ENCODE peak calls at places on chromosomes 6 and 20, in ten cellular contexts. E is breast epithelium, L is astrocyte of the spinal cord, S is WTC11, A is Calu3, D is AG04450, B is H9, N is choroid plexus epithelial cell, M is cardiac fibroblast, U is spleen. K is an unnamed sample.

GRCh38 chr20:50526403-50526989 is 16.3 kb downstream of the PTPN1 start:
- DNase-seq in E (no peak), L (no peak), S (no peak), A (no peak), D (no peak), B (no peak), N (no peak), M (peak), U (no peak), K (no peak)

GRCh38 chr6:71584712-71585436 is 296.3 kb downstream of the OGFRL1 start:
- DNase-seq in E (no peak), L (no peak), S (no peak), A (no peak), D (no peak), B (no peak), N (no peak), M (no peak), U (peak), K (no peak)

GRCh38 chr6:168102093-168102985 is 23.3 kb upstream of the FRMD1 start:
- DNase-seq in E (no peak), L (no peak), S (no peak), A (no peak), D (no peak), B (no peak), N (no peak), M (no peak), U (no peak), K (no peak)

GRCh38 chr6:89148016-89148750 is 2.3 kb downstream of the PM20D2 start:
- DNase-seq in E (no peak), L (no peak), S (no peak), A (peak), D (no peak), B (no peak), N (no peak), M (no peak), U (no peak), K (no peak)

GRCh38 chr6:15247750-15248450 is 2.0 kb downstream of the JARID2 start:
- DNase-seq in E (peak), L (peak), S (peak), A (peak), D (no peak), B (peak), N (peak), M (peak), U (peak), K (peak)

GRCh38 chr20:61253640-61254511 is 1.8 kb downstream of the CDH4 start:
- DNase-seq in E (no peak), L (peak), S (peak), A (no peak), D (no peak), B (peak), N (peak), M (no peak), U (no peak), K (peak)

GRCh38 chr6:136685540-136686108 is 106.7 kb downstream of the MAP3K5 start:
- DNase-seq in E (no peak), L (peak), S (no peak), A (no peak), D (no peak), B (no peak), N (no peak), M (no peak), U (no peak), K (no peak)

GRCh38 chr6:106134906-106135634 is 48.9 kb downstream of the PRDM1 start:
- DNase-seq in E (no peak), L (peak), S (no peak), A (peak), D (no peak), B (no peak), N (no peak), M (peak), U (no peak), K (no peak)

GRCh38 chr6:52399511-52400315 is 20.4 kb upstream of the EFHC1 start:
- DNase-seq in E (no peak), L (peak), S (peak), A (peak), D (no peak), B (peak), N (peak), M (peak), U (no peak), K (peak)

GRCh38 chr6:125804264-125804663 is 13.5 kb downstream of the NCOA7 start:
- DNase-seq in E (no peak), L (no peak), S (no peak), A (no peak), D (no peak), B (no peak), N (no peak), M (no peak), U (no peak), K (no peak)

GRCh38 chr6:108627692-108628565 is 67.2 kb downstream of the FOXO3 start:
- DNase-seq in E (no peak), L (peak), S (no peak), A (no peak), D (peak), B (no peak), N (peak), M (peak), U (no peak), K (no peak)

GRCh38 chr6:85008311-85009015 is 244.1 kb upstream of the TBX18 start:
- DNase-seq in E (no peak), L (peak), S (no peak), A (no peak), D (no peak), B (no peak), N (peak), M (peak), U (no peak), K (no peak)

GRCh38 chr6:6515691-6516607 is 72.6 kb upstream of the LY86 start:
- DNase-seq in E (no peak), L (no peak), S (no peak), A (no peak), D (no peak), B (no peak), N (no peak), M (no peak), U (no peak), K (no peak)

GRCh38 chr20:37389844-37390275 is 43.9 kb downstream of the SRC start:
- DNase-seq in E (no peak), L (no peak), S (no peak), A (no peak), D (no peak), B (peak), N (no peak), M (no peak), U (peak), K (peak)

GRCh38 chr20:64080013-64080812 is at the start of gene OPRL1:
- DNase-seq in E (no peak), L (peak), S (no peak), A (no peak), D (no peak), B (no peak), N (no peak), M (no peak), U (peak), K (no peak)

GRCh38 chr20:2249935-2250334 is 45.9 kb upstream of the TGM3 start:
- DNase-seq in E (no peak), L (no peak), S (no peak), A (no peak), D (no peak), B (no peak), N (no peak), M (no peak), U (no peak), K (no peak)

GRCh38 chr6:142796571-142796970 is 148.4 kb downstream of the HIVEP2 start:
- DNase-seq in E (no peak), L (peak), S (no peak), A (no peak), D (no peak), B (no peak), N (peak), M (peak), U (no peak), K (no peak)

GRCh38 chr20:17951323-17951722 is 17.3 kb downstream of the SNX5 start:
- DNase-seq in E (no peak), L (no peak), S (no peak), A (no peak), D (no peak), B (no peak), N (no peak), M (no peak), U (no peak), K (no peak)

GRCh38 chr20:8534368-8534767 is 402.3 kb downstream of the PLCB1 start:
- DNase-seq in E (no peak), L (no peak), S (peak), A (no peak), D (no peak), B (peak), N (no peak), M (no peak), U (no peak), K (no peak)

GRCh38 chr6:21426841-21427490 is 166.6 kb upstream of the SOX4 start:
- DNase-seq in E (no peak), L (no peak), S (no peak), A (no peak), D (no peak), B (no peak), N (peak), M (peak), U (no peak), K (no peak)

GRCh38 chr6:72559067-72559466 is 62.8 kb upstream of the KCNQ5 start:
- DNase-seq in E (no peak), L (no peak), S (no peak), A (no peak), D (no peak), B (no peak), N (no peak), M (no peak), U (no peak), K (no peak)

GRCh38 chr6:122712864-122713612 is 66.5 kb upstream of the FABP7 start:
- DNase-seq in E (no peak), L (peak), S (no peak), A (no peak), D (no peak), B (no peak), N (no peak), M (no peak), U (no peak), K (no peak)

GRCh38 chr6:108453601-108454157 is 107.0 kb upstream of the FOXO3 start:
- DNase-seq in E (no peak), L (peak), S (no peak), A (no peak), D (peak), B (no peak), N (peak), M (peak), U (no peak), K (no peak)

GRCh38 chr6:125066964-125067363 is 86.6 kb upstream of the TPD52L1 start:
- DNase-seq in E (no peak), L (peak), S (no peak), A (peak), D (no peak), B (no peak), N (peak), M (peak), U (no peak), K (no peak)

GRCh38 chr20:63980317-63980805 is 571 bp upstream of the PRPF6 start:
- DNase-seq in E (no peak), L (no peak), S (no peak), A (no peak), D (no peak), B (no peak), N (no peak), M (no peak), U (no peak), K (no peak)

GRCh38 chr6:101150226-101150625 is 243.3 kb upstream of the GRIK2 start:
- DNase-seq in E (no peak), L (no peak), S (no peak), A (no peak), D (no peak), B (no peak), N (no peak), M (no peak), U (no peak), K (no peak)

GRCh38 chr6:150325093-150325772 is 43.6 kb upstream of the IYD start:
- DNase-seq in E (no peak), L (no peak), S (no peak), A (no peak), D (no peak), B (no peak), N (no peak), M (peak), U (no peak), K (no peak)

GRCh38 chr6:44000164-44000842 is 126.9 kb downstream of the MRPL14 start:
- DNase-seq in E (no peak), L (peak), S (peak), A (peak), D (no peak), B (peak), N (no peak), M (no peak), U (peak), K (no peak)

GRCh38 chr6:37679539-37680476 is 17.9 kb downstream of the MDGA1 start:
- DNase-seq in E (no peak), L (no peak), S (no peak), A (no peak), D (no peak), B (no peak), N (no peak), M (no peak), U (no peak), K (no peak)

GRCh38 chr6:124854338-124854922 is 107.8 kb upstream of the RNF217 start:
- DNase-seq in E (no peak), L (peak), S (no peak), A (no peak), D (no peak), B (no peak), N (peak), M (peak), U (no peak), K (no peak)

GRCh38 chr6:97978855-97979271 is 695.8 kb upstream of the MMS22L start:
- DNase-seq in E (no peak), L (no peak), S (peak), A (no peak), D (no peak), B (peak), N (no peak), M (no peak), U (peak), K (peak)
- TF ChIP-seq CTCF in E (no peak), L (no peak), S (peak), A (no peak), D (no peak), B (peak), N (no peak), M (no peak), U (no peak), K (no peak)

GRCh38 chr6:75557068-75557467 is 44.6 kb upstream of the SENP6 start:
- DNase-seq in E (no peak), L (no peak), S (no peak), A (no peak), D (no peak), B (no peak), N (no peak), M (no peak), U (no peak), K (no peak)

GRCh38 chr6:75568965-75569364 is 32.7 kb upstream of the SENP6 start:
- DNase-seq in E (no peak), L (no peak), S (no peak), A (no peak), D (no peak), B (no peak), N (no peak), M (no peak), U (no peak), K (no peak)

GRCh38 chr6:75568100-75568499 is 33.6 kb upstream of the SENP6 start:
- DNase-seq in E (no peak), L (no peak), S (no peak), A (no peak), D (no peak), B (no peak), N (no peak), M (no peak), U (no peak), K (no peak)

GRCh38 chr6:75566137-75566767 is 35.4 kb upstream of the SENP6 start:
- DNase-seq in E (no peak), L (no peak), S (no peak), A (no peak), D (no peak), B (no peak), N (no peak), M (no peak), U (no peak), K (no peak)

DNA sequence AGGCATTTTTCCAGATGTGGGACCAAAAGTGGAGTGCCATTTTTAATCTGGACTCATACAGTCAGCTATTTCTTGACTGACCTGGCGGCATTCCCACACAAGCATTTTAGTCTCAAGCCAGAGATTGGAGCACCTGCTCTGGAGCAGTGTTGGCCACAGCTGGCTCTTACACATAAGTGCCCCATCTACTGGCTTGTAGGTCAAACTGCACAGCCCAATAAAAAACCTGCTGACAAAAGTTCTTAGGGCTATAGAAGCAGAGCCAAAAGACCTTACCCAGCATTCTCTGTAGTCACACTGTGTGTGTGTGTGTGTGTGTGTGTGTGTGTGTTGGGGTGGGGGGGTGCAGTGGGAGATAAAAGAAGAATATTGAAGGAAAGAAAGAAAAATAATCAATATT is 38.6 kb upstream of the SENP6 start:
- DNase-seq in E (no peak), L (peak), S (peak), A (peak), D (no peak), B (peak), N (peak), M (peak), U (no peak), K (no peak)
- TF ChIP-seq CTCF in E (no peak), L (peak), S (peak), A (peak), D (peak), B (peak), N (peak), M (peak), U (no peak), K (peak)

GRCh38 chr6:166642646-166643045 is 15.6 kb upstream of the RPS6KA2 start:
- DNase-seq in E (no peak), L (no peak), S (no peak), A (no peak), D (no peak), B (no peak), N (no peak), M (no peak), U (no peak), K (no peak)

GRCh38 chr6:166644631-166645030 is 17.6 kb upstream of the RPS6KA2 start:
- DNase-seq in E (no peak), L (no peak), S (no peak), A (no peak), D (no peak), B (no peak), N (no peak), M (no peak), U (no peak), K (no peak)

GRCh38 chr6:166646716-166647115 is 19.7 kb upstream of the RPS6KA2 start:
- DNase-seq in E (no peak), L (no peak), S (no peak), A (no peak), D (no peak), B (no peak), N (no peak), M (no peak), U (no peak), K (no peak)

GRCh38 chr6:166645928-166646327 is 18.9 kb upstream of the RPS6KA2 start:
- DNase-seq in E (no peak), L (no peak), S (no peak), A (no peak), D (no peak), B (no peak), N (no peak), M (no peak), U (no peak), K (no peak)

GRCh38 chr6:166643907-166644590 is 17.0 kb upstream of the RPS6KA2 start:
- DNase-seq in E (no peak), L (no peak), S (no peak), A (no peak), D (no peak), B (no peak), N (no peak), M (no peak), U (no peak), K (no peak)
- TF ChIP-seq CTCF in E (no peak), L (no peak), S (no peak), A (no peak), D (no peak), B (no peak), N (no peak), M (no peak), U (no peak), K (no peak)

GRCh38 chr20:833450-834150 is at the start of gene FAM110A:
- DNase-seq in E (peak), L (peak), S (peak), A (peak), D (peak), B (peak), N (peak), M (peak), U (peak), K (peak)
- TF ChIP-seq CTCF in E (no peak), L (no peak), S (no peak), A (no peak), D (no peak), B (no peak), N (no peak), M (no peak), U (no peak), K (no peak)

DNA sequence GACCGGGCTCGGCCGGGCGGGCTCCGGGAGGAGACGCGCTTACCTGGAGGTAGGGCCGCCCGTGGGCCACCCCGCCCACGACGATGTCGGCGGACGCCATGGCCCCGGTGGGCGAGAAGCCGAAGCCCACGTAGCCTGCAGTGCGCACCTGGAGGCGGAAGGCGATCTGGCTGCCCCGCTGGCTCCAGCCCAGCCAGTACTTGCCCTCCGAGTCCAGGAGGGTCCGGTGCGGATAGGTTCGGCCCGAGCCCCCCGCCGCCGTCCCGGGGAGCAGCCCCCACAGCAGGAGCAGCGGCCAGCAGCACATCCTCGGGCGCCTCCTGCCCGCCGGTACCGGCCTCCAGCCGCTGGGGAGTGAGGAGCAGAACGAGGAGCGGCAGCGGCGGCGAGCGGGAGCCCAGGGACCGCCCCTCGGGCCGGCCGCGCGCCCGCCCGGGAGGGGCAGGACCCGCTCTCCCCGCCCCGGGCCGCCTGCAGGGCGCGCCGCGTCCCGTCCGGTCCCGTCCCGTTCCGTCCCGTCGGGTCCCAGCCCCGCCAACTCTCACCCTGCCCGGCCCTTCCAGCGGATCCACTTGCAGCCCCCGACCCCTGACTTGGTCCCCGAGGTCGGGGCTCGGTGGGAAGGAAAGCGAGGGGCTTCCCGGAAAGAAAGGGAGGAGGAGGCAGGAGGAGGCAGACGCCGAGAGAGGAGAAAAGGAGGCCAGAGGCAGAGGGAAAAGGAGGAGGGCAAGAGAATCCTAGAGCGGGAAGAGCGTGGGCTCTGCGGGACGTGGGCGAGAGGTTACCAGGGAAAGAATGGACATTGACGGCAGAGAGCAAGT is at the start of gene MOXD1:
- DNase-seq in E (no peak), L (no peak), S (peak), A (peak), D (no peak), B (peak), N (peak), M (peak), U (peak), K (peak)
- TF ChIP-seq CTCF in E (no peak), L (peak), S (no peak), A (no peak), D (peak), B (no peak), N (peak), M (no peak), U (no peak), K (no peak)

GRCh38 chr20:53413188-53413631 is 180.4 kb downstream of the ZNF217 start:
- DNase-seq in E (no peak), L (no peak), S (peak), A (peak), D (no peak), B (peak), N (peak), M (no peak), U (peak), K (peak)
- TF ChIP-seq CTCF in E (no peak), L (peak), S (peak), A (peak), D (no peak), B (peak), N (peak), M (no peak), U (peak), K (peak)

K was measured in endothelial cell.